ENCODE peak calls at places on chromosomes 6 and 20, in four cellular contexts. S is neuronal stem cell, M is mesendoderm, F is Karpas-422. I is an unnamed sample.

GRCh38 chr6:120875900-120876299 is 458.4 kb downstream of the TBC1D32 start:
- DNase-seq in S (no peak), F (no peak), M (no peak), I (no peak)

GRCh38 chr6:88983532-88983931 is 20.1 kb upstream of the RNGTT start:
- DNase-seq in S (no peak), M (peak), F (peak), I (peak)

GRCh38 chr6:51934098-51934497 is 153.3 kb downstream of the PKHD1 start:
- DNase-seq in S (no peak), F (peak), M (peak), I (no peak)

GRCh38 chr20:32536861-32537656 is 48.1 kb downstream of the NOL4L start:
- DNase-seq in M (no peak), F (peak), S (no peak), I (peak)

GRCh38 chr6:54716869-54717268 is 129.7 kb upstream of the FAM83B start:
- DNase-seq in F (no peak), S (no peak), M (no peak), I (no peak)

GRCh38 chr6:92408350-92408749 is 1011.0 kb downstream of the EPHA7 start:
- DNase-seq in S (no peak), F (no peak), M (no peak), I (no peak)

GRCh38 chr6:36247691-36248090 is 22.2 kb upstream of the PNPLA1 start:
- DNase-seq in S (no peak), M (peak), F (no peak), I (no peak)

GRCh38 chr6:108074057-108074358 is 533 bp downstream of the OSTM1 start:
- DNase-seq in S (no peak), M (no peak), F (no peak), I (no peak)

GRCh38 chr6:7201732-7202541 is 94.2 kb downstream of the RREB1 start:
- DNase-seq in M (no peak), S (no peak), F (peak), I (peak)

GRCh38 chr6:98203170-98203806 is 631.1 kb upstream of the POU3F2 start:
- DNase-seq in F (peak), M (peak), S (peak), I (no peak)

GRCh38 chr6:56814308-56814707 is 140.6 kb upstream of the BEND6 start:
- DNase-seq in F (no peak), M (no peak), S (no peak), I (no peak)

GRCh38 chr6:156777866-156778614 is 862 bp downstream of the ARID1B start:
- DNase-seq in F (peak), S (peak), M (peak), I (peak)

GRCh38 chr20:37316116-37316774 is 26.8 kb downstream of the MANBAL start:
- DNase-seq in M (peak), S (no peak), F (peak), I (no peak)

GRCh38 chr6:135883045-135883444 is 31.5 kb downstream of the PDE7B start:
- DNase-seq in S (no peak), M (no peak), F (no peak), I (no peak)

GRCh38 chr6:27726620-27727023 is 185.6 kb downstream of the OR2B2 start:
- DNase-seq in S (no peak), F (peak), M (peak), I (no peak)

GRCh38 chr6:12331474-12331873 is 41.3 kb downstream of the EDN1 start:
- DNase-seq in M (no peak), F (no peak), S (no peak), I (no peak)

GRCh38 chr20:11261533-11262000 is 587.8 kb upstream of the JAG1 start:
- DNase-seq in M (peak), S (no peak), F (no peak), I (no peak)

GRCh38 chr6:1604347-1604990 is 5.2 kb upstream of the FOXC1 start:
- DNase-seq in F (peak), S (peak), M (peak), I (peak)

GRCh38 chr6:41927253-41927652 is 6.0 kb downstream of the BYSL start:
- DNase-seq in S (no peak), M (no peak), F (no peak), I (no peak)

GRCh38 chr20:59159091-59159821 is 4.4 kb upstream of the ZNF831 start:
- DNase-seq in S (no peak), F (no peak), M (peak), I (peak)

GRCh38 chr6:158020272-158020711 is 38.6 kb downstream of the SYNJ2 start:
- DNase-seq in S (no peak), F (no peak), M (no peak), I (no peak)

GRCh38 chr6:36120979-36121706 is 9.2 kb upstream of the MAPK13 start:
- DNase-seq in M (peak), S (no peak), F (peak), I (peak)

GRCh38 chr6:48782230-48782629 is 671.2 kb upstream of the PTCHD4 start:
- DNase-seq in M (no peak), S (no peak), F (no peak), I (no peak)

GRCh38 chr20:62891111-62891510 is 29.5 kb upstream of the TCFL5 start:
- DNase-seq in S (no peak), M (no peak), F (no peak), I (no peak)

GRCh38 chr20:750801-751200 is 17.5 kb downstream of the SLC52A3 start:
- DNase-seq in F (peak), S (no peak), M (peak), I (no peak)

DNA sequence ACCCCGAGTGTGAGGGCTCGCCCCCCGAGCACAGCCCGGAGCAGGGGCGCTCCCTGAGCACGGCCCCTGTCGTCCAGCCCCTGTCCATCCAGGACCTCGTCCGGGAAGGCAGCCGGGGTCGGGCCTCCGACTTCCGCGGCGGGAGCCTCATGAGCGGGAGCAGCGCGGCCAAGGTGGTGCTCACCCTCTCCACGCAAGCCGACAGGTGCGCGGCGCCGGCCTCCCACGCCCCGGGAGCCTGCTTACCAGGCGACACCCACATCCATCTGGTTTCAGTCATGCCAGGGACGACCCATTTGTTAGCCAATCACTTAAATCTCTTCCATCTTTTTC is 73.5 kb upstream of the PBOV1 start:
- DNase-seq in F (no peak), S (no peak), M (no peak), I (no peak)
- H3K9ac ChIP-seq in F (no peak), S (no peak), M (no peak), I (no peak)

DNA sequence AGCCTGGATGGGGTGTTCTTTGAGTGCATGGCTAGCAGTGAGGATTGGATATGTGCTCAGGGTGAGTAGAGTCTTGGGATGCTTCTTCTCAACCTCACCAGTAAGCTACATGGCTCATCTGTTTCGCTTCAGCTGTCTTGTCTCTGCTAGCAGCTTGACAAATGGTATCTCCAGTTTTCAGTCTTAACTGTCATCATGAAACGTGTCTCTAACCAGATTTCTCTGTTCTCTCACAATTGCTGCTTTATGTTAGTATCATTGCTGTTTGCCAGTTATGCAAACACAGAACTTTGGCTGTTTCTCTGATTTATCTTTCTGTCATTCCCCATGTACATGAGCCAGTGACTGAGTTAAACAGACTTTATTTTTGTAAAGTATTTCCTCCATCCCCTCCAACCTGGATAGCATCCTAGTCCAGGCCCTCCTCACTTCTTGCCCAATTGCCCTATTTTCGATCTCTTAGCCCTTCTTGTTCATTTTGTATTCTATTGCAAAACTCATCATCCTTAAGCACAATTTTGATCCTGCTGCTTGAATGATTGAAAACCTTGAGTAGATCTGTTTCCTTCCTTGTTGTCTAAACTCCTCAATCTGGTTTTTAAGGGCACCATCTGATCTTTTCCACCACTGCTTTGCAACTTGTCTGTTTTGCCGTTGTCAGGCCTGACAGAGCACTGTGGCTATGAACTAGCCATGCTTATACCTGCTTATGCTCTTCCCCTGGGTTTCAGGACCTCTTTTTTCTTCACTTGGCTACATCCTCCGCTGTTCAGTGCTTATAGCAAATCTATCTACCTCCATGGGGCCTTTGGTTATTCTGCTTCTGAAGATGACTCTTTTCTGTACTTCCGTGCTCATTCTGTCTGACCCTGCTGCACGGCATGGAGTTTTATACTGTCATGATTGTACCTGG is 37.7 kb upstream of the ADIG start:
- DNase-seq in M (no peak), S (no peak), F (no peak), I (no peak)
- H3K27ac ChIP-seq in M (no peak), S (no peak), F (no peak), I (no peak)

DNA sequence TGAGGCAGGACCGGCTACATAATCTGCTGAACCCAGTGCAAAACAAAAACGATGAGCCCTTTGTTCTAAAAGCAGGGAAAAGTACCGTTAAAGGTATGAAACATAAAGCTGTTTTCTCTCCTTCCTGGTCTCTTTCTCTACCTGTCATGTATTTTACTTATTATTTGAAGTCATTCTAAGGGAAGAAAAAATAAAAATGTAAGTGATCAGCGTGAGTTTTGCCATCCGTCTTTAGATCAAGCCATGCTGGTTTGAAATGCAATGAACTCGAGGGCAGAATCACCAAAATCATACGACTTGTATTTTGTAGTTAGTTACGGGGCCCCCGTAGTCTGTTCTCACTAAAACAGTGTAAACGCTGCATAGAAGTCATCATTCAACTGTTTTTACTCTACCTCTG is 2.9 kb upstream of the BCAS1 start:
- DNase-seq in M (no peak), S (no peak), F (no peak), I (no peak)
- H3K9ac ChIP-seq in M (no peak), S (no peak), F (no peak), I (no peak)

GRCh38 chr20:25204550-25205276 is 9.2 kb downstream of the ENTPD6 start:
- DNase-seq in S (no peak), F (no peak), M (no peak), I (no peak)
- H3K27ac ChIP-seq in S (no peak), F (peak), M (no peak), I (peak)

DNA sequence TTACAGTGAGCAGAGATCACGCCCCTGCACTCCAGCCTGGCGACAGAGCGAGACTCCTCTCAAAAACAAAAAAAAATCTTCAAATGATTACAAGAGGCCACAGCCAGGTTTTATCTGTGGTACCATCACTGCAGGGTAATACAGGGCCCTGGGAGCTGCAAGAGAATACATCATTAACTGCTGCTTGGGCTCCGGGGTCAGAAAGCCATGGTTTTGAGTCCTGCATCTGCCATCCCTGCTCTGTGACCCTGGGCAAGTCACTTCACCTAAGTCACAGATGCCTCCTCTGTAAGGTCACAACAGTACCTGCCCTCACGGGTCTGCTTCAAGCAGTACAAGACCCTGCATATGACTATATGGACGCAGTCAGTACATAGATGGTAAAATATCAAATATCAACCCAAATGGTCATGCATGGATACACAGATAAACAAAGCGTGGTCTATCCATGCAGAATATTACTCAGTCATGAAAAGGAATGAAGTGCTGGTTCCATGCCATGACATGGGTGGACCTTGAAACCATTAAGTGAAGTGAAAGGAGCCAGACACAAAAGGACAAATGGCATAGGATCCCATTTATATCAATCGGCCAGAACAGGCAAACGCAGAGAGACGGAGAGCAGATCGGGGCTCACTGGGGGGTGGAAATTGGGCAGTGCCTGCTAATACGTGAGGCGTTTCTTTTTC is 83.6 kb downstream of the NFATC2 start:
- DNase-seq in F (no peak), M (no peak), S (no peak), I (no peak)
- H3K9ac ChIP-seq in F (no peak), M (no peak), S (no peak), I (no peak)

DNA sequence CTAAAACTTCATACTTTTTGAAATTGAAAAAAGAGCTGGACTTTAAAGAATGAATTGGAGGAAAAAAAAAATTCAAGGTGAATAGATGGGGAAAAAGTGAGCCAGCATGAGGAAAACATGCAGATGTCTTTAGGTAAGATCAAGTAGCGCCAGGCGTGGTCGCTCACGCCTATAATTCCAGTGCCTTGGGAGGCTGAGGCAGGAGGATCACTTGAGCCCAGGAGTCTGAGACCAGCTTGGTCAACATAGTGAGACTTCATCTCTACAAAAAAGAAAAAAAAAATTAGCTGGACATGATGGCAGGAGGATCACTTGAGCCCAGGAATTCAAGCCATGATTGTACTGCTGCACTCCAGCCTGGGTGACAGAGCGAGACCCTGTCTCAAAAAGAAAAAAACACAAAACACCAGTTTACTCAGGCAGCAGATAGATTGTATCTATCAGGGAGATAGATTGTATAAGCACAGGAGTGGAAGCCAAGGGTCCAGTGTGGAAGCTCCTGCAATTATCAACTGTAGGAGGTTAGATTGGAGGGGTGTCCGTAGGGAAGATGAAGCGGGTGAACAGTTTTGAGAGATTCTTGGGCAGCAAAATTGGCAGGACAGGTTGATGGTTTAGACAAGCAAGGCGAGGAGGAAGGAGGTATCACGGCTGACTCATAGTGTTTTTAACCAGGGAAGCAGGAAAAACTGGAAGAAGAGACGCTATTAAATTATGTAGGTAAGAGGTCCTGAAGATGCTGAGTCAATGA is 97.6 kb upstream of the ZNF217 start:
- DNase-seq in F (no peak), M (no peak), S (no peak), I (no peak)
- H3K27ac ChIP-seq in F (no peak), M (no peak), S (no peak), I (no peak)

GRCh38 chr6:113352029-113352801 is 504.9 kb upstream of the MARCKS start:
- DNase-seq in F (no peak), M (no peak), S (no peak), I (peak)
- H3K9ac ChIP-seq in F (no peak), M (no peak), S (no peak), I (no peak)

GRCh38 chr6:30616811-30617564 is at the start of gene PPP1R10:
- DNase-seq in S (peak), M (peak), F (peak), I (peak)

GRCh38 chr6:30615958-30616810 is 859 bp downstream of the PPP1R10 start:
- DNase-seq in S (peak), M (peak), F (peak), I (no peak)

GRCh38 chr6:30618270-30618787 is 689 bp downstream of the MRPS18B start:
- DNase-seq in S (no peak), M (no peak), F (no peak), I (peak)

GRCh38 chr6:30617565-30618269 is at the start of gene MRPS18B:
- DNase-seq in F (peak), M (peak), S (peak), I (peak)

GRCh38 chr6:30619561-30619960 is 1.9 kb downstream of the MRPS18B start:
- DNase-seq in S (no peak), F (peak), M (no peak), I (no peak)
- H3K27ac ChIP-seq in S (no peak), F (no peak), M (no peak), I (no peak)

GRCh38 chr6:134521116-134521501 is 203.2 kb upstream of the SGK1 start:
- DNase-seq in S (no peak), F (no peak), M (no peak), I (no peak)

GRCh38 chr6:134519456-134519855 is 201.5 kb upstream of the SGK1 start:
- DNase-seq in F (peak), S (no peak), M (no peak), I (no peak)

GRCh38 chr6:134523051-134523450 is 205.1 kb upstream of the SGK1 start:
- DNase-seq in F (no peak), S (no peak), M (no peak), I (no peak)

GRCh38 chr6:134517863-134518262 is 200.0 kb upstream of the SGK1 start:
- DNase-seq in F (no peak), S (no peak), M (no peak), I (no peak)

DNA sequence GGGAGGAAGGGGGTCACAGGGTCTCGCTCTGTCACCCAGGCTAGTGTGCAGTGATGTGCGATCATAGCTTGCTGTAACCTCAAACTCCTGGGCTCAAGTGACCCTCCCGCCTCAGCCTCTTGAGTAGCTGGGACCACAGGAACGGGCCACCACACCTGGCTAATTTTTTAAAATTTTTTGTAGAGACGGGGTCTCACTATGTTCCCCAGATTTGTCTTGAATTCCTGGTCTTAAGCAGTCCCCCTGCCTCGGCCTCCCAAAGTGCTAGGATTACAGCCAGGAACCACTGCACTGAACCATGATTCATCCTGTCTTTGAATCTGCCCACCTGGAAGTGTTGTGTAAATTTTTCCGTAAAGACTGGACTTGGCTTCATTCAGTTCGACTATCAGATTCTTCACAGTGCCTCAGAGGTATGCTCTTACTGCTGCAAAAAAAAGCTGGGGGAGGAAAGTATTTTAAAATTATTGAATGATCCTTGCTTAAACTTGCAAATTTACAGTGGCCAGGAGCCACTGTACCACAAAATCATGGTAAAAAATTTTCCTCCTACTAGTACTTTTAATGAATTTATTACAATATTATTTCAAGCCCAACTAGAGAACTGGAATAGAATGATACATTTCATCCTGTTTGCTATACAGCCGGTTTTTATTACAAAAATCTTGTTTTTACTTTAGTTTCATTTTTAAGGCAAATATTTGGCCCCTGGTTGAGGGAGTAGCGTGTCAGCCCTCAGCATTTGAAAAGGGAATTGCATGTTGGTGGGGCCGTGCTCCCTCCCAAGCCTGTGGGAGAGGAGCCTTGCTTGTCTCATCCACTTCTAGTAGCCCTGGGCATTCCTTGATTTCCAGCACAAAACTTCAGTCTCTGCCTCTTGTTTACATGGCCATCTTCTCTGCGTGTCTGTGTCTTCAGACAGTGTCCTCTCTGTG is 202.5 kb upstream of the SGK1 start:
- DNase-seq in M (no peak), F (no peak), S (no peak), I (no peak)
- H3K9ac ChIP-seq in M (no peak), F (no peak), S (no peak), I (no peak)

GRCh38 chr6:24664049-24664987 is 2.4 kb downstream of the TDP2 start:
- DNase-seq in M (no peak), S (no peak), F (no peak), I (peak)
- H3K27ac ChIP-seq in M (no peak), S (no peak), F (no peak), I (peak)